ENCODE peak calls at places on chromosome 5, in four cellular contexts. U is IMR-90, B is H9, L is H1. K is an unnamed sample.

GRCh38 chr5:35608881-35609779 is 8.5 kb upstream of the SPEF2 start:
- DNase-seq in U (no peak), B (no peak), L (no peak), K (no peak)

GRCh38 chr5:36654598-36654997 is 48.2 kb downstream of the SLC1A3 start:
- DNase-seq in U (no peak), B (peak), L (no peak), K (no peak)

GRCh38 chr5:1412621-1413020 is 32.6 kb downstream of the SLC6A3 start:
- DNase-seq in U (no peak), B (no peak), L (no peak), K (no peak)

GRCh38 chr5:81774359-81774758 is 23.5 kb upstream of the SSBP2 start:
- DNase-seq in U (no peak), B (no peak), L (no peak), K (no peak)

GRCh38 chr5:72021651-72022357 is 85.5 kb upstream of the MAP1B start:
- DNase-seq in U (no peak), B (no peak), L (no peak), K (no peak)

GRCh38 chr5:20353481-20353880 is 365.5 kb upstream of the CDH18 start:
- DNase-seq in U (no peak), B (no peak), L (no peak), K (peak)

GRCh38 chr5:181133610-181134231 is 2.8 kb upstream of the OR2V1 start:
- DNase-seq in U (peak), B (no peak), L (no peak), K (no peak)

GRCh38 chr5:139312075-139312474 is 18.5 kb downstream of the MATR3 start:
- DNase-seq in U (no peak), B (peak), L (no peak), K (peak)

GRCh38 chr5:84274585-84275468 is 109.9 kb downstream of the EDIL3 start:
- DNase-seq in U (peak), B (no peak), L (peak), K (peak)

GRCh38 chr5:59607126-59607807 is 286.3 kb downstream of the PDE4D start:
- DNase-seq in U (no peak), B (no peak), L (no peak), K (no peak)

GRCh38 chr5:139164020-139164419 is 34.1 kb downstream of the SIL1 start:
- DNase-seq in U (no peak), B (no peak), L (no peak), K (no peak)

GRCh38 chr5:134003064-134003956 is 1.5 kb downstream of the VDAC1 start:
- DNase-seq in U (no peak), B (no peak), L (no peak), K (no peak)

GRCh38 chr5:157459715-157460599 is at the start of gene NIPAL4:
- DNase-seq in U (no peak), B (peak), L (peak), K (peak)

GRCh38 chr5:82019342-82020138 is 47.7 kb downstream of the ATG10 start:
- DNase-seq in U (no peak), B (peak), L (no peak), K (peak)

GRCh38 chr5:57128325-57128724 is 45.5 kb upstream of the GPBP1 start:
- DNase-seq in U (no peak), B (no peak), L (no peak), K (no peak)

GRCh38 chr5:173643964-173644363 is 27.5 kb upstream of the BOD1 start:
- DNase-seq in U (peak), B (peak), L (peak), K (peak)

GRCh38 chr5:135553688-135554462 is 18.1 kb upstream of the NEUROG1 start:
- DNase-seq in U (peak), B (peak), L (no peak), K (peak)

GRCh38 chr5:45060686-45061085 is 251.9 kb downstream of the MRPS30 start:
- DNase-seq in U (no peak), B (no peak), L (no peak), K (peak)

GRCh38 chr5:31157719-31158118 is 35.8 kb upstream of the CDH6 start:
- DNase-seq in U (peak), B (no peak), L (no peak), K (no peak)

GRCh38 chr5:95261369-95262175 is 23.3 kb downstream of the MCTP1 start:
- DNase-seq in U (peak), B (no peak), L (no peak), K (peak)

GRCh38 chr5:52043137-52043536 is 659.9 kb downstream of the ISL1 start:
- DNase-seq in U (no peak), B (no peak), L (no peak), K (no peak)

GRCh38 chr5:111774525-111774924 is 17.5 kb upstream of the NREP start:
- DNase-seq in U (peak), B (peak), L (no peak), K (peak)

GRCh38 chr5:178588769-178589168 is 1.4 kb downstream of the COL23A1 start:
- DNase-seq in U (no peak), B (no peak), L (peak), K (no peak)

GRCh38 chr5:110354896-110355295 is 371.6 kb downstream of the TMEM232 start:
- DNase-seq in U (no peak), B (no peak), L (no peak), K (no peak)

GRCh38 chr5:14174235-14174636 is 31.1 kb downstream of the TRIO start:
- DNase-seq in U (peak), B (peak), L (no peak), K (peak)

GRCh38 chr5:135323701-135324132 is 75.3 kb downstream of the MACROH2A1 start:
- DNase-seq in U (no peak), B (no peak), L (no peak), K (no peak)

GRCh38 chr5:169242175-169242848 is 58.6 kb downstream of the SLIT3 start:
- DNase-seq in U (no peak), B (no peak), L (no peak), K (no peak)

GRCh38 chr5:174314261-174314660 is 268.8 kb downstream of the NSG2 start:
- DNase-seq in U (no peak), B (no peak), L (no peak), K (no peak)

GRCh38 chr5:82387041-82387818 is 109.1 kb upstream of the RPS23 start:
- DNase-seq in U (peak), B (no peak), L (no peak), K (peak)

GRCh38 chr5:13354611-13355010 is 589.9 kb downstream of the DNAH5 start:
- DNase-seq in U (no peak), B (no peak), L (no peak), K (no peak)

GRCh38 chr5:141604318-141604717 is 14.5 kb downstream of the DIAPH1 start:
- DNase-seq in U (peak), B (peak), L (no peak), K (peak)

GRCh38 chr5:57456056-57456455 is 26.6 kb downstream of the ACTBL2 start:
- DNase-seq in U (no peak), B (no peak), L (no peak), K (no peak)

GRCh38 chr5:62354028-62354874 is 48.2 kb downstream of the KIF2A start:
- DNase-seq in U (peak), B (no peak), L (no peak), K (peak)

GRCh38 chr5:113038136-113038535 is 61.5 kb downstream of the DCP2 start:
- DNase-seq in U (no peak), B (no peak), L (no peak), K (no peak)

GRCh38 chr5:17105744-17106450 is 111.5 kb upstream of the BASP1 start:
- DNase-seq in U (peak), B (no peak), L (no peak), K (no peak)

GRCh38 chr5:165321912-165322311 is 1816.5 kb downstream of the MAT2B start:
- DNase-seq in U (peak), B (no peak), L (no peak), K (no peak)

GRCh38 chr5:132556511-132557424 is at the start of gene RAD50:
- DNase-seq in U (peak), B (peak), L (peak), K (peak)

GRCh38 chr5:132557425-132557805 is 638 bp downstream of the RAD50 start:
- DNase-seq in U (peak), B (peak), L (no peak), K (peak)

GRCh38 chr5:132561601-132562000 is 4.8 kb downstream of the RAD50 start:
- DNase-seq in U (peak), B (no peak), L (no peak), K (peak)

GRCh38 chr5:132559661-132560060 is 2.9 kb downstream of the RAD50 start:
- DNase-seq in U (no peak), B (no peak), L (no peak), K (no peak)
- H4K5ac ChIP-seq in U (no peak), B (no peak), L (no peak), K (no peak)

DNA sequence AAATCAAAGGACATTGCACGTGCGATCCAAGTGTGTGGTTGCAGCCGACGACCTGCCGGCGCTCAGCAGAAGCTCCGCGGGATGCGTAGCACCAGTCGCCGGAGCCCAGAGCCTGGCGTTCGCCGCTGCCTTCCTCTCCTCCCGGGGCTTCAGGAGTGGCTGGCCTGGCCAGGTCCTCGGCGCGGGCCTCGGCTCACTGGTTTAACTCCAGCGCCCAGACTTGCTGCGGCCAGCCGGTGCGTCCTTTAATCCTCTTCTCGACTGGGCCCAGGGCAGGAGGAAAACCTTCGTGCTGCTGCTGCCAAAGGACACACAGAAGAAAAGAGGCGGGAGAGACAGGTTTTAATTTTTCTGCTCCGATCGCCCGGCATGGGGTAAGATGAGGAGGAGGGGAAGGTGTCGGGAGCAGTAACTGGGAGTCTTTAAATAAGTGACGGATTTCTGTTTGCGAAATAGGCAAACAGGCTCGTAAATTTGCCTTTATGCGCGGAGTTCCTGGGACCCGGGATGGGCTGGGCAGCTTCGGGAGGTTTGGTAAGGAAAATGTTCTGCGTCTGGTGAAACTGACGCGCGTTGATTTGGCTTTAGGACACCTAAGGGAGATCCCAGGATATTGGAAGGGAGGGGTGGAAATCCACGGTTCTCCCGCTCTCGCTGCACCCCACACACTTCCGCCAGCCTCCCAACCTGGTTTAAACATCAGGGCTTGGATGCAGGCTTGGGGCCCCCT is 2.2 kb downstream of the HAND1 start:
- DNase-seq in U (no peak), B (peak), L (peak), K (peak)
- H2BK15ac ChIP-seq in U (no peak), B (no peak), L (peak), K (no peak)

DNA sequence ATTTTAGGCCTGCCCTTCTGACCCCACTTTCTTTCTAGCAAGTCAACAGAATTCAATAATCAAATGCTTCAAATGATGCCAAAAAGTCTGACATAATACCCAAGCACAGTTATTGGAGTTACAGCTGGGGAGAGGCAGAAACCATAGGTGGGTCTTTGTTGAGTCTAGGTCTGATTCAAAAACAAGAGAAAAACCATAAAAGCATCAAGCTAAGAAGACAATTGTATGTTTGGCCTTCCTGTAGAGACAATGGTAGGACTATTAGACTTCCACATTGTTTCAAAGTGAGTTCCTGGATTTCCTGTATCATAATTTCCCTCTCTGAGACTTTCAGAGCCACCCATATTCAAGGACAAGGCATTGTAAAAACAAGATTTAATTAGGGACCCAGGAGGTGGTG is 16.8 kb upstream of the CCDC192 start:
- DNase-seq in U (no peak), B (no peak), L (no peak), K (no peak)
- H4K5ac ChIP-seq in U (no peak), B (no peak), L (no peak), K (no peak)

DNA sequence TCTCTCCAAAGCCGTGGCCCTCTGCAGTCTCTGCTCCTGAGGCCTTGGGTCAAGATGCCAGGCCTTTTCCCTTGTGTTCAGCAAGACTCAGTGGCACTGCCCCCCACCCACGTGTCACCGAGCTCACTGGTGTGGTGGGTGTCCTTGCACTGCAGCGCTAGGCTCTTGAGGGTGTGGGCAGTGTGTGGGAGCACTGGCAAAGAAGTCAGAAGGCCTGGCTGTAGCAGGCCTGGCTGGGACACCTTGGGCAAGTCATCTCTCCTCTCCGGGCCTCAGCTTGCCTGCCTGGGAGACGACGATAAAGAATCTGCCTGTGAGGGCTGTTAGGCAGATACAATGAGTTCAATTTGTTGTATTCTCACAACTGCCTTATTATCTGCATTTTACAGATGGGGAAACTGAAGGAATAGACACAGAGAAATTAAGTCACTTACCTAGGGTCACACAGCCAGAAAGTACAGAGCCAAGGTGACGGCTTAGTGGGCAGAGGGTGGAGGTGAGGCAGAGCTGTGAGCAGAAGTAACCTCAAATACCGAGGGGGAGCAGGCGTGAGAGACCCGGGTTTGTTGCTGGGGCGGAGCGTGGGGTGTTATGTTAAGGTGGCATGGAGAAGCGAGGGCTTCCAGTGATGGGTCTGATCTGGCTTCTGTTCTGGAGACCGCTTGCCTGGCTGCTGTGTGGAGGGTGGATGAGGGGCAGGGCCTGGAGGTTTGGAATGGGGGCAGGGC is 1.3 kb downstream of the TSPAN17 start:
- DNase-seq in U (no peak), B (no peak), L (no peak), K (no peak)
- H2BK15ac ChIP-seq in U (no peak), B (no peak), L (peak), K (no peak)

GRCh38 chr5:67538343-67538670 is 341.7 kb upstream of the CD180 start:
- DNase-seq in U (no peak), B (no peak), L (no peak), K (no peak)
- H4K5ac ChIP-seq in U (no peak), B (no peak), L (no peak), K (no peak)

DNA sequence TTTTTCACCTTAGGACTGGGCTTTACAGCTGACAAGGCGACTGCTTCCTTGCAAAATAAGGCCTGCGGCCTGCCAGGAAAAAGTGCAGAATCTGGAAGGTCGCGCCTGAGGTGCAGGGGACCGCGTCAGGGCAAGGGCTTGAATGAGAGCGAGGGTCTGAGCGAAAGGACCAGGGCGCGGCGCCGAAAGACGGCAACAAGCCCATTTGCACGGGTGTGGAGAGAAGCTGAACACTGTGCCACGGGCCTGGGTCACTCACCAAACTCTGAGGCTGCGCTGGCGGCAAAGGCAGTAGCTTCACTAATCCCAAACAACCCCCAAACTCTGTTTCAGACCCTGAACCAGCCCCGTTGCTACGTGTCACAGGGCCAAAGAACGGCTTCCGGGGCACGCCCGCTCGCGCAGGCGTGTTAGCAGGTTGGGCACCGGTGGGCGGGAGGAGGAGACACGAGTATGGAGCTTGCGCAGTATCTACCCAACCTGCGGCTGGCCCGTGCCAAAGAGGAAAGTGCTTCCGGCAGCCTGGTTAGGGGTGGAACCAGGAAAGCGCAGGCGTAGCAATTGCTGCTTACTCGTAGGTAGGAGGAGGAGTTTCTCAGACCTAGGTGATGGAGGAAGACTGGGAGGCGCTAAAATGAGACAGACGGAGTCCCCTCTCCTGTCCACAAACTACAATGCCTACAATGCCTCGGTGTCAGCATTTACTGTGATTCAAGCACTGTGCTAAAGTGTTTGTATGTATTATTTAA is at the start of the genes KCTD16 and YIPF5:
- DNase-seq in U (peak), B (peak), L (peak), K (peak)
- H2BK15ac ChIP-seq in U (peak), B (no peak), L (no peak), K (no peak)

GRCh38 chr5:168165977-168166376 is 125.5 kb upstream of the WWC1 start:
- DNase-seq in U (no peak), B (no peak), L (no peak), K (no peak)
- H4K5ac ChIP-seq in U (no peak), B (no peak), L (no peak), K (no peak)